ENCODE peak calls at places on chromosome 13, in seven cellular contexts. L, Z, H, V, Y, K and R are unnamed samples.

GRCh38 chr13:71316964-71317363 is 550.0 kb downstream of the DACH1 start:
- DNase-seq in L (no peak), Z (no peak), H (no peak), V (no peak), Y (no peak), K (no peak), R (no peak)

GRCh38 chr13:95233026-95233635 is 68.1 kb downstream of the ABCC4 start:
- DNase-seq in L (no peak), Z (no peak), H (no peak), V (no peak), Y (no peak), K (no peak), R (no peak)

GRCh38 chr13:113851480-113851803 is 12.4 kb downstream of the GAS6 start:
- DNase-seq in L (no peak), Z (no peak), H (no peak), V (no peak), Y (no peak), K (no peak), R (no peak)

GRCh38 chr13:77300176-77301141 is 26.4 kb downstream of the MYCBP2 start:
- DNase-seq in L (no peak), Z (peak), H (no peak), V (no peak), Y (no peak), K (peak), R (no peak)

GRCh38 chr13:99042851-99043250 is 65.0 kb upstream of the DOCK9 start:
- DNase-seq in L (no peak), Z (no peak), H (peak), V (no peak), Y (no peak), K (no peak), R (no peak)

GRCh38 chr13:93875527-93875926 is 604.0 kb downstream of the DCT start:
- DNase-seq in L (no peak), Z (no peak), H (no peak), V (no peak), Y (no peak), K (no peak), R (no peak)

GRCh38 chr13:51619614-51620013 is 35.4 kb downstream of the WDFY2 start:
- DNase-seq in L (no peak), Z (peak), H (no peak), V (no peak), Y (no peak), K (peak), R (no peak)

GRCh38 chr13:23701191-23701590 is 131.0 kb downstream of the TNFRSF19 start:
- DNase-seq in L (no peak), Z (no peak), H (no peak), V (no peak), Y (no peak), K (no peak), R (no peak)

GRCh38 chr13:80884031-80884785 is 543.3 kb upstream of the SPRY2 start:
- DNase-seq in L (no peak), Z (no peak), H (no peak), V (no peak), Y (no peak), K (no peak), R (no peak)

GRCh38 chr13:34657716-34658115 is 284.4 kb upstream of the NBEA start:
- DNase-seq in L (no peak), Z (peak), H (no peak), V (no peak), Y (no peak), K (peak), R (no peak)

GRCh38 chr13:32905063-32905863 is 111.0 kb upstream of the KL start:
- DNase-seq in L (no peak), Z (no peak), H (no peak), V (no peak), Y (no peak), K (no peak), R (no peak)

GRCh38 chr13:98524391-98524790 is 52.5 kb downstream of the STK24 start:
- DNase-seq in L (no peak), Z (no peak), H (no peak), V (no peak), Y (no peak), K (no peak), R (no peak)

GRCh38 chr13:71613347-71613746 is 253.7 kb downstream of the DACH1 start:
- DNase-seq in L (no peak), Z (no peak), H (no peak), V (no peak), Y (no peak), K (no peak), R (no peak)

GRCh38 chr13:24224232-24224680 is 63.7 kb downstream of the SPATA13 start:
- DNase-seq in L (no peak), Z (no peak), H (no peak), V (no peak), Y (no peak), K (no peak), R (peak)

GRCh38 chr13:84661718-84662117 is 779.4 kb upstream of the SLITRK1 start:
- DNase-seq in L (no peak), Z (no peak), H (no peak), V (no peak), Y (no peak), K (no peak), R (no peak)

GRCh38 chr13:98439136-98439828 is 137.6 kb downstream of the STK24 start:
- DNase-seq in L (no peak), Z (no peak), H (no peak), V (no peak), Y (no peak), K (no peak), R (no peak)

GRCh38 chr13:35994131-35994966 is 136.8 kb downstream of the DCLK1 start:
- DNase-seq in L (no peak), Z (peak), H (no peak), V (no peak), Y (peak), K (peak), R (no peak)

GRCh38 chr13:39123578-39123977 is 85.3 kb downstream of the NHLRC3 start:
- DNase-seq in L (no peak), Z (no peak), H (no peak), V (no peak), Y (no peak), K (no peak), R (no peak)

GRCh38 chr13:98729526-98730057 is 22.9 kb downstream of the SLC15A1 start:
- DNase-seq in L (no peak), Z (no peak), H (no peak), V (no peak), Y (no peak), K (no peak), R (no peak)

GRCh38 chr13:22271963-22272362 is 601.1 kb downstream of the FGF9 start:
- DNase-seq in L (no peak), Z (no peak), H (no peak), V (no peak), Y (no peak), K (no peak), R (no peak)

GRCh38 chr13:107301724-107302374 is 733.9 kb upstream of the ARGLU1 start:
- DNase-seq in L (no peak), Z (no peak), H (peak), V (no peak), Y (no peak), K (no peak), R (no peak)

GRCh38 chr13:31556376-31556775 is 182.9 kb upstream of the RXFP2 start:
- DNase-seq in L (no peak), Z (peak), H (no peak), V (no peak), Y (no peak), K (peak), R (no peak)

GRCh38 chr13:20264271-20265018 is 32.3 kb upstream of the GJB6 start:
- DNase-seq in L (no peak), Z (no peak), H (no peak), V (no peak), Y (no peak), K (no peak), R (no peak)

GRCh38 chr13:20501139-20501538 is 24.5 kb downstream of the CRYL1 start:
- DNase-seq in L (no peak), Z (no peak), H (no peak), V (no peak), Y (no peak), K (no peak), R (no peak)

GRCh38 chr13:35470671-35471465 is 5.6 kb downstream of the MAB21L1 start:
- DNase-seq in L (peak), Z (no peak), H (peak), V (no peak), Y (peak), K (no peak), R (peak)

GRCh38 chr13:73387318-73387717 is 328.5 kb downstream of the KLF5 start:
- DNase-seq in L (no peak), Z (no peak), H (no peak), V (no peak), Y (no peak), K (no peak), R (no peak)

GRCh38 chr13:31409678-31410356 is 210.0 kb downstream of the B3GLCT start:
- DNase-seq in L (no peak), Z (no peak), H (no peak), V (no peak), Y (no peak), K (no peak), R (no peak)

GRCh38 chr13:60326273-60326672 is 70.7 kb upstream of the TDRD3 start:
- DNase-seq in L (no peak), Z (no peak), H (no peak), V (no peak), Y (no peak), K (no peak), R (no peak)

GRCh38 chr13:90787007-90787406 is 560.5 kb upstream of the MIR17HG start:
- DNase-seq in L (no peak), Z (no peak), H (no peak), V (no peak), Y (no peak), K (no peak), R (no peak)

GRCh38 chr13:56110751-56111150 is 1030.0 kb upstream of the PRR20A start:
- DNase-seq in L (no peak), Z (no peak), H (no peak), V (no peak), Y (no peak), K (no peak), R (no peak)

GRCh38 chr13:29767006-29767405 is 83.4 kb downstream of the UBL3 start:
- DNase-seq in L (no peak), Z (no peak), H (no peak), V (no peak), Y (no peak), K (no peak), R (no peak)

GRCh38 chr13:57740719-57741118 is 109.2 kb downstream of the PCDH17 start:
- DNase-seq in L (no peak), Z (no peak), H (no peak), V (no peak), Y (peak), K (no peak), R (no peak)

GRCh38 chr13:30026093-30026492 is 175.7 kb upstream of the UBL3 start:
- DNase-seq in L (peak), Z (peak), H (no peak), V (no peak), Y (no peak), K (peak), R (no peak)

GRCh38 chr13:59424661-59425060 is 739.1 kb downstream of the DIAPH3 start:
- DNase-seq in L (no peak), Z (no peak), H (no peak), V (no peak), Y (no peak), K (peak), R (no peak)

DNA sequence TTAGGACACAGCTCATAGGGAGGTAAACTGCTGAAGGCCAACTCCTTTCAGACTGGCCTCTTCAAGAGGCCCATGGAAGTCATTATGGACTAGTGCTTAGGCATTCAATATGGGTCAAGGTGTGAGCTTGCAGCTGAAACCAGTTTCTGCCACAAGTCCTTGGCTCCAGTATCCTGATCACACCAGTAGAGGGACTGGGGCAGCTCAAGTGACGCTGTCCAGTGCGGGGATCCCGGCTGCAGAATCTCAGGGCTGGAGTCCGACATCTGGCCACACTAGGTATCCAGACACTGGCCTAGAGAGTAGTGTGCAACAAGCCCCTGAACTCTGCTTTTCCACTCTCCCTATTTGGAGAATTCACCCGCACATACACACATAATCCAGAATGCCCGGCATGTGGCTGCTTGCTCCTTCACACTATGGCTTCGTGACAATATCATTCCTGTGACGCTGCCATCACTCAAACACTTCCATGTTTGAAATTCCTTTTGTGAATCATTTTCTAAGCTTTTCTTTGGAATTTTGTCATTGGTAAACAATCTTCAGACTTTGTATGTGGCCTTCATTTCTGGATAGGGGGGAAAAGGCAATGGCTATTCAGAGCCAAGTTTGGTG is 425.1 kb downstream of the EFNB2 start:
- DNase-seq in L (no peak), Z (no peak), H (no peak), V (no peak), Y (no peak), K (no peak), R (no peak)
- TF ChIP-seq CTCF in L (no peak), Z (no peak), H (no peak), V (peak), Y (no peak), K (peak), R (no peak)

DNA sequence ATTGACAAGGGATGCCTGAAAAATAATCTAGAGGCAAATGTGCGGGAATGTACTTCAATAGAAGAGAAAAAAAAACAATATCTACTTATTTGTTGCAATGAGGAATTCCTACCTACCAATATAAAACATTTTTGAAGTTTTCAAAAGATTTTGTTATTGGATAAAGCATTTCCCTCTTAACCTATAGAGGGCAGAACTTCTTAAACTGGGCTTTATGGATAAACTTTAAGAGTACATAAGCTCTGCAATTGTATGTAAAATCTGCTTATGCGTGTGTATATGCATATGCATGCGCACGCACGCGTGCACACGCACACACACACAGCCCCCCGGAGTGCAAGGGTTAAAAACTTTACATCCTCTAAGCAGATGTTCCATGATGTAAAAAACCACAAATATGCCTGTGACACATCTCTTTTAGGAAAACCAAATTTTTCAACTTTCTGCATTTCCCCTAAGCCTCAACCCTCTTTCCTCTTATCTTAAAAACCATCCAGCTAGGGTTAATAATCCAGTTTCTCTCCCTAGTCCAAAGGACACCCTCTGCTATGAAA is 73.1 kb upstream of the OXGR1 start:
- DNase-seq in L (no peak), Z (no peak), H (no peak), V (no peak), Y (no peak), K (no peak), R (no peak)
- TF ChIP-seq CTCF in L (no peak), Z (peak), H (peak), V (peak), Y (no peak), K (peak), R (no peak)

DNA sequence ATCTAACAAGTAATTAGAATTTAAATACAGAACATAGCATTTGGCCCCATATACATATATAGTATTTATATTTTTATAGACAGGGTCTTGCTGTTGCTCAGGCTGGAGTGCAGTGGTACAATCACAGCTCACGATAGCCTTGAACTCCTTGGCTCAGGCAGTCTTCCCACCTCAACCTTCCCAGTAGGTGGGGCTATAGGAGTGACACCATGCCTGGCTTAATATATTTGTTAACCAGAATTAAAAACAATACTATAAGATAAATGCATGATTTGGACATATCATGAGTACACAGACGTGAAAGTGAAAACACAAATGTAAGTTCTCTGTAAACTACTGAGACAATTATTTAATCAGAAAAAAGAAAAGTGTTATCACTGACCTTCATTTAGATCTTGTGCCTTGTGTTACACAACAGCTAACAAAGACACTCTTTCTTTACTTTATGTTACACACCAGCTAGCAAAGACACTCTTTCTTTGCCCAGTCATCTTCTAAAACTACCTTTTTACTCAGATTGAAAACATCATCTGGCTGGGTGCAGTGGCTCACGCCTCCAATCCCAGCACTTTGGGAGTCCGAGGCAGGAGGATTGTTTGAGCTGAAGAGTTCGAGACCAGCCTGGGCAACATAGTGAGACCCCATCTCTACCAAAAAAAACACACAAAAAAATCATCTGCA is 22.6 kb downstream of the CARS2 start:
- DNase-seq in L (no peak), Z (no peak), H (no peak), V (peak), Y (no peak), K (no peak), R (no peak)
- TF ChIP-seq CTCF in L (peak), Z (peak), H (peak), V (peak), Y (peak), K (peak), R (peak)

GRCh38 chr13:66397133-66397532 is 833.0 kb downstream of the PCDH9 start:
- DNase-seq in L (no peak), Z (no peak), H (no peak), V (no peak), Y (no peak), K (no peak), R (peak)
- TF ChIP-seq CTCF in L (no peak), Z (no peak), H (no peak), V (no peak), Y (no peak), K (no peak), R (no peak)

DNA sequence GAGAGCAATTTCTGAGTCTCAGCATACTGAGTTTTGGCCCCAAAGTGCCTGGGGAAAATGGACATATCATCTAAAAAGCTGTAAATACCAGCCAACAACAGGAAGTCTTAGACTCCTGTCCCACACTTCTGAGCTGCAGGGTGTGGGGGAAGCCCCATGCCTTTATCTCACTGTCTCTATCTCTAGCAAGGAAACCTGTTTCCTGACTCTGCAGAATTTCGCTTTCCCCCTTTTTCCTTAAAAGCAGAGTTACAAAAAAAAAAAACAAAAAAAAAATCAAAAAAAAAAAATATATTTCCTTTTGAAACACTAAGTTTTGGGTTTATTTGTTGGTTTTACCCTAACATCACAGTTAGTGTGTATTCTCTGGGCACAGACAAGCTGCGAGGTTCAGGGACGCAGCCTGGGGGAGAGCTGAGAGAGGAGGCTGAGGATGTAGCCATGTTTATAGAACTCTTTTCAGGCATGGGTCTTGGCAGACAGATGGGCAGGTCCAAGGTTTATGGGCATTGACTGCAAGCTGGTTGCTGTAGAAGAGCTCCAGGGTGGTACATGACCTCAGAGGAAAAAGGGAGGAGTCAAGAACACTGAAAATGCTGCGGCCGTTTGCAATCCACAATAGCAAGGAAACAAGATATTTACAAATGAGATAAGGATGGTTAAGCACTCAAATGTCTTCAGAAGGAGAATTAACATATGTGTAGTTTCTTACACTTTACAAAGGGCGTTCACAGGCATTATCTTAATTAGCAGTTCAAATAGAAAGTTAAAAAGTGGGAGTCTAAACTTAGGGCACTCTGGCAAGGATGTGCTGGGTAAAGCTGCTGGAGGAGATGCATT is 4.9 kb downstream of the MBNL2 start:
- DNase-seq in L (no peak), Z (no peak), H (no peak), V (no peak), Y (no peak), K (no peak), R (no peak)
- TF ChIP-seq CTCF in L (no peak), Z (no peak), H (no peak), V (no peak), Y (no peak), K (no peak), R (no peak)

DNA sequence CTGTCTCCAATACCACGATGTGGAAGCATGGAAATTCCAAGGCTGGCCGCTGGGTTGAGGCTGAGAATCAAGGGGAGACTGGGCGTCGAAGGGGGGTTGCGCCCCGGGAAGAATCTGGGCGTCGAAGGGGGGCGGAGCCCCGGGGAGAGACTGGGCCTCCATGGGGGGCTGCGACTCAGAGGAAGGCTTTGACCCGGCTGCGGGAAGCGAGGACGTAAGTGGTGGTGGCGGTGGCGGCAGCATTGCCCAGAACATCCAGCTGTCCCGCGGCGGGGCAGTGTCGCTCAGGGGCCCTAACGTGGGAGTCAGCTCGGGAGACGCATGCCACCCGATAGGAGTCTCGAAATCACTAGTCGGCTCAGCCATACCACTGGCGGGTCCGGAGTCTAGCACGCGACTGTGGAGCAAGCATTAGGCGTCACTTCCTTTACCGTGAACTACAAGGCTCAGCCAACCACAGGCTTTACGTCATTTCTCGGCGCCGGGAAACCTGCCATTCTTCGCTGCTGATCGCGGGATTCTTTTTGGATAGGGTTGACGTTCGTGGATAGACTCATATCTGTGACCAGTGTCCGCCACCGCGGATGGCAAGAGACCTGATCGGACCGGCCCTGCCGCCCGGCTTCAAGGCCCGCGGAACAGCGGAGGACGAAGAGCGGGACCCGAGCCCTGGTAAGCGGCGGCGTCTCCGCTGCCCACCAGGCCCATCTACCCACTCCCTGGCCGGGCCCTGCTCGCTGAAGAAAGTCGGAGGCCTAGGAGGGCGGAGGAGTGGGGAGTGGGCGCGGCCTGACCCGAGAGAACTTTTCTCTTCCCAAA is at the start of the genes GPALPP1 and NUFIP1:
- DNase-seq in L (peak), Z (peak), H (peak), V (peak), Y (peak), K (peak), R (peak)
- TF ChIP-seq CTCF in L (no peak), Z (no peak), H (no peak), V (no peak), Y (no peak), K (peak), R (no peak)